ENCODE peak calls at places on chromosomes 6 and 20, in ten cellular contexts. One of them, this sample, is unnamed.

GRCh38 chr6:40930045-40930444 is 109.0 kb downstream of the UNC5CL start:
- DNase-seq in 8988T: no peak
- DNase-seq in ovary: no peak
- DNase-seq in EH: no peak
- DNase-seq in EL: no peak
- DNase-seq in fibroblast of mammary gland: no peak
- DNase-seq in CD8-positive, alpha-beta T cell: no peak
- DNase-seq in cardiac fibroblast: no peak
- DNase-seq in brain microvascular endothelial cell: no peak
- DNase-seq in progenitor cell of endocrine pancreas: no peak
- DNase-seq in this sample: no peak

GRCh38 chr6:151379933-151380847 is 11.2 kb downstream of the ZBTB2 start:
- DNase-seq in CD8-positive, alpha-beta T cell: no peak
- DNase-seq in fibroblast of mammary gland: no peak
- DNase-seq in ovary: no peak
- DNase-seq in progenitor cell of endocrine pancreas: no peak
- DNase-seq in EL: no peak
- DNase-seq in cardiac fibroblast: no peak
- DNase-seq in 8988T: no peak
- DNase-seq in EH: no peak
- DNase-seq in brain microvascular endothelial cell: no peak
- DNase-seq in this sample: no peak

GRCh38 chr6:123662757-123663156 is 26.0 kb upstream of the TRDN start:
- DNase-seq in 8988T: no peak
- DNase-seq in CD8-positive, alpha-beta T cell: no peak
- DNase-seq in brain microvascular endothelial cell: no peak
- DNase-seq in EH: no peak
- DNase-seq in cardiac fibroblast: no peak
- DNase-seq in EL: no peak
- DNase-seq in ovary: no peak
- DNase-seq in fibroblast of mammary gland: no peak
- DNase-seq in progenitor cell of endocrine pancreas: no peak
- DNase-seq in this sample: no peak

GRCh38 chr20:13960119-13960518 is 30.3 kb downstream of the SEL1L2 start:
- DNase-seq in CD8-positive, alpha-beta T cell: no peak
- DNase-seq in EH: no peak
- DNase-seq in progenitor cell of endocrine pancreas: no peak
- DNase-seq in brain microvascular endothelial cell: no peak
- DNase-seq in 8988T: no peak
- DNase-seq in cardiac fibroblast: no peak
- DNase-seq in ovary: no peak
- DNase-seq in EL: no peak
- DNase-seq in fibroblast of mammary gland: no peak
- DNase-seq in this sample: no peak

GRCh38 chr6:128005009-128005408 is 104.2 kb upstream of the THEMIS start:
- DNase-seq in progenitor cell of endocrine pancreas: no peak
- DNase-seq in EL: peak; percentile 30
- DNase-seq in brain microvascular endothelial cell: no peak
- DNase-seq in fibroblast of mammary gland: peak; percentile 28
- DNase-seq in EH: no peak
- DNase-seq in CD8-positive, alpha-beta T cell: no peak
- DNase-seq in ovary: no peak
- DNase-seq in cardiac fibroblast: peak; percentile 14
- DNase-seq in 8988T: no peak
- DNase-seq in this sample: peak; percentile 6

GRCh38 chr20:51542033-51542893 is at the start of gene NFATC2:
- DNase-seq in EH: no peak
- DNase-seq in 8988T: peak; percentile 97
- DNase-seq in fibroblast of mammary gland: no peak
- DNase-seq in EL: no peak
- DNase-seq in cardiac fibroblast: no peak
- DNase-seq in CD8-positive, alpha-beta T cell: peak; percentile 70
- DNase-seq in ovary: peak; percentile 53
- DNase-seq in brain microvascular endothelial cell: no peak
- DNase-seq in progenitor cell of endocrine pancreas: peak; percentile 37
- DNase-seq in this sample: no peak

GRCh38 chr20:24379116-24379927 is 90.1 kb upstream of the SYNDIG1 start:
- DNase-seq in progenitor cell of endocrine pancreas: no peak
- DNase-seq in EH: peak; percentile 71
- DNase-seq in ovary: no peak
- DNase-seq in EL: peak; percentile 45
- DNase-seq in cardiac fibroblast: peak; percentile 37
- DNase-seq in CD8-positive, alpha-beta T cell: no peak
- DNase-seq in fibroblast of mammary gland: peak; percentile 56
- DNase-seq in 8988T: no peak
- DNase-seq in brain microvascular endothelial cell: peak; percentile 1
- DNase-seq in this sample: peak; percentile 71

GRCh38 chr6:15539722-15540270 is 123.0 kb downstream of the DTNBP1 start:
- DNase-seq in brain microvascular endothelial cell: no peak
- DNase-seq in EH: no peak
- DNase-seq in CD8-positive, alpha-beta T cell: no peak
- DNase-seq in EL: no peak
- DNase-seq in 8988T: no peak
- DNase-seq in progenitor cell of endocrine pancreas: no peak
- DNase-seq in cardiac fibroblast: no peak
- DNase-seq in fibroblast of mammary gland: peak; percentile 37
- DNase-seq in ovary: no peak
- DNase-seq in this sample: no peak

GRCh38 chr20:7285918-7286556 is 518.6 kb downstream of the BMP2 start:
- DNase-seq in ovary: peak; percentile 76
- DNase-seq in EH: peak; percentile 60
- DNase-seq in EL: peak; percentile 19
- DNase-seq in brain microvascular endothelial cell: peak; percentile 67
- DNase-seq in fibroblast of mammary gland: peak; percentile 83
- DNase-seq in CD8-positive, alpha-beta T cell: no peak
- DNase-seq in progenitor cell of endocrine pancreas: peak; percentile 66
- DNase-seq in 8988T: peak; percentile 7
- DNase-seq in cardiac fibroblast: peak; percentile 93
- DNase-seq in this sample: peak; percentile 62

GRCh38 chr6:40022867-40023266 is 88.6 kb upstream of the MOCS1 start:
- DNase-seq in cardiac fibroblast: no peak
- DNase-seq in EL: no peak
- DNase-seq in CD8-positive, alpha-beta T cell: no peak
- DNase-seq in fibroblast of mammary gland: no peak
- DNase-seq in ovary: no peak
- DNase-seq in EH: no peak
- DNase-seq in 8988T: no peak
- DNase-seq in brain microvascular endothelial cell: no peak
- DNase-seq in progenitor cell of endocrine pancreas: no peak
- DNase-seq in this sample: no peak

GRCh38 chr20:52348434-52348833 is 156.9 kb upstream of the ZFP64 start:
- DNase-seq in cardiac fibroblast: no peak
- DNase-seq in fibroblast of mammary gland: no peak
- DNase-seq in 8988T: no peak
- DNase-seq in ovary: no peak
- DNase-seq in progenitor cell of endocrine pancreas: no peak
- DNase-seq in CD8-positive, alpha-beta T cell: no peak
- DNase-seq in brain microvascular endothelial cell: no peak
- DNase-seq in EH: no peak
- DNase-seq in EL: no peak
- DNase-seq in this sample: no peak

GRCh38 chr6:33577718-33578117 is 2.4 kb downstream of the BAK1 start:
- DNase-seq in CD8-positive, alpha-beta T cell: no peak
- DNase-seq in brain microvascular endothelial cell: no peak
- DNase-seq in fibroblast of mammary gland: no peak
- DNase-seq in progenitor cell of endocrine pancreas: no peak
- DNase-seq in 8988T: no peak
- DNase-seq in ovary: no peak
- DNase-seq in EL: no peak
- DNase-seq in EH: no peak
- DNase-seq in cardiac fibroblast: no peak
- DNase-seq in this sample: no peak

GRCh38 chr6:46269447-46270229 is 98.9 kb upstream of the ENPP5 start:
- DNase-seq in ovary: peak; percentile 71
- DNase-seq in EL: no peak
- DNase-seq in fibroblast of mammary gland: no peak
- DNase-seq in CD8-positive, alpha-beta T cell: no peak
- DNase-seq in cardiac fibroblast: peak; percentile 9
- DNase-seq in brain microvascular endothelial cell: no peak
- DNase-seq in progenitor cell of endocrine pancreas: no peak
- DNase-seq in EH: no peak
- DNase-seq in 8988T: no peak
- DNase-seq in this sample: no peak

GRCh38 chr6:77650098-77650663 is 2.7 kb upstream of the MEI4 start:
- DNase-seq in progenitor cell of endocrine pancreas: peak; percentile 34
- DNase-seq in 8988T: no peak
- DNase-seq in CD8-positive, alpha-beta T cell: no peak
- DNase-seq in EL: peak; percentile 4
- DNase-seq in ovary: peak; percentile 33
- DNase-seq in brain microvascular endothelial cell: no peak
- DNase-seq in EH: no peak
- DNase-seq in cardiac fibroblast: peak; percentile 1
- DNase-seq in fibroblast of mammary gland: no peak
- DNase-seq in this sample: no peak